ENCODE peak calls at places on chromosomes 1 and 21, in six cellular contexts. L is cardiac muscle cell, T is HFF-Myc, A is brain microvascular endothelial cell, O is upper lobe of right lung, E is pancreas. J is an unnamed sample.

GRCh38 chr1:232684331-232685105 is 54.6 kb upstream of the SIPA1L2 start:
- DNase-seq in L (no peak), A (peak), E (no peak), O (no peak), T (no peak), J (no peak)

GRCh38 chr1:245579881-245580280 is 425.1 kb downstream of the KIF26B start:
- DNase-seq in A (no peak), O (peak), T (no peak), L (no peak), E (no peak), J (no peak)

GRCh38 chr1:1779691-1780597 is 1.7 kb upstream of the NADK start:
- DNase-seq in E (no peak), O (peak), A (no peak), L (no peak), T (no peak), J (no peak)

GRCh38 chr1:38613996-38614395 is 245.6 kb downstream of the RRAGC start:
- DNase-seq in O (no peak), L (no peak), T (no peak), A (no peak), E (no peak), J (no peak)

GRCh38 chr1:204366759-204367158 is 7.0 kb upstream of the PLEKHA6 start:
- DNase-seq in O (no peak), T (no peak), A (no peak), L (peak), E (no peak), J (no peak)

GRCh38 chr1:18149113-18149641 is 41.6 kb downstream of the IGSF21 start:
- DNase-seq in E (no peak), A (no peak), L (no peak), T (no peak), O (no peak), J (no peak)

GRCh38 chr1:11301593-11301992 is 28.6 kb downstream of the UBIAD1 start:
- DNase-seq in O (no peak), E (no peak), A (no peak), T (no peak), L (no peak), J (no peak)

GRCh38 chr1:9449976-9450696 is 89.1 kb upstream of the SLC25A33 start:
- DNase-seq in E (no peak), T (no peak), O (no peak), A (no peak), L (no peak), J (no peak)

GRCh38 chr1:39727932-39728317 is 10.8 kb upstream of the PPIE start:
- DNase-seq in E (no peak), L (no peak), O (no peak), T (no peak), A (no peak), J (no peak)

GRCh38 chr1:102466487-102466886 is 469.8 kb upstream of the OLFM3 start:
- DNase-seq in O (no peak), E (no peak), L (no peak), T (no peak), A (no peak), J (no peak)

GRCh38 chr1:56452027-56453011 is 127.0 kb downstream of the PLPP3 start:
- DNase-seq in A (no peak), O (no peak), T (no peak), L (no peak), E (peak), J (no peak)

GRCh38 chr1:232629250-232630046 is 485 bp downstream of the SIPA1L2 start:
- DNase-seq in O (peak), T (no peak), A (no peak), L (peak), E (peak), J (no peak)

GRCh38 chr1:205748398-205749093 is 1.4 kb downstream of the NUCKS1 start:
- DNase-seq in O (no peak), T (no peak), L (peak), A (peak), E (peak), J (no peak)

GRCh38 chr21:25396135-25396711 is 211.1 kb downstream of the MRPL39 start:
- DNase-seq in L (no peak), E (no peak), T (no peak), O (no peak), A (no peak), J (no peak)

GRCh38 chr1:27097484-27097917 is 57.4 kb downstream of the SLC9A1 start:
- DNase-seq in T (no peak), L (peak), E (peak), O (peak), A (peak), J (no peak)

GRCh38 chr21:34509151-34509550 is 2.9 kb downstream of the KCNE1 start:
- DNase-seq in T (no peak), O (no peak), L (no peak), A (no peak), E (no peak), J (no peak)

GRCh38 chr21:25369524-25370300 is 237.6 kb downstream of the MRPL39 start:
- DNase-seq in A (no peak), T (no peak), E (no peak), L (no peak), O (no peak), J (peak)

GRCh38 chr21:28148400-28149064 is 844.1 kb downstream of the LTN1 start:
- DNase-seq in T (no peak), E (peak), L (no peak), A (no peak), O (no peak), J (no peak)

GRCh38 chr1:45574105-45574626 is 9.7 kb upstream of the NASP start:
- DNase-seq in T (no peak), E (no peak), A (no peak), L (no peak), O (no peak), J (no peak)

GRCh38 chr1:111956155-111956817 is 33.2 kb downstream of the KCND3 start:
- DNase-seq in T (no peak), A (no peak), L (no peak), O (no peak), E (peak), J (no peak)

GRCh38 chr1:91876751-91877573 is 9.0 kb downstream of the TGFBR3 start:
- DNase-seq in O (no peak), L (no peak), E (no peak), A (no peak), T (no peak), J (no peak)

GRCh38 chr1:228083871-228084278 is 1.4 kb downstream of the ARF1 start:
- DNase-seq in E (no peak), O (peak), L (no peak), A (no peak), T (no peak), J (no peak)

GRCh38 chr1:16143566-16144324 is 12.1 kb downstream of the EPHA2 start:
- DNase-seq in L (peak), T (no peak), E (peak), O (peak), A (no peak), J (no peak)

GRCh38 chr1:231625975-231626534 is 535 bp upstream of the DISC1 start:
- DNase-seq in O (no peak), L (no peak), E (no peak), A (no peak), T (no peak), J (no peak)

GRCh38 chr1:52119722-52120121 is 22.2 kb upstream of the ZFYVE9 start:
- DNase-seq in O (no peak), E (no peak), L (no peak), T (no peak), A (no peak), J (no peak)

DNA sequence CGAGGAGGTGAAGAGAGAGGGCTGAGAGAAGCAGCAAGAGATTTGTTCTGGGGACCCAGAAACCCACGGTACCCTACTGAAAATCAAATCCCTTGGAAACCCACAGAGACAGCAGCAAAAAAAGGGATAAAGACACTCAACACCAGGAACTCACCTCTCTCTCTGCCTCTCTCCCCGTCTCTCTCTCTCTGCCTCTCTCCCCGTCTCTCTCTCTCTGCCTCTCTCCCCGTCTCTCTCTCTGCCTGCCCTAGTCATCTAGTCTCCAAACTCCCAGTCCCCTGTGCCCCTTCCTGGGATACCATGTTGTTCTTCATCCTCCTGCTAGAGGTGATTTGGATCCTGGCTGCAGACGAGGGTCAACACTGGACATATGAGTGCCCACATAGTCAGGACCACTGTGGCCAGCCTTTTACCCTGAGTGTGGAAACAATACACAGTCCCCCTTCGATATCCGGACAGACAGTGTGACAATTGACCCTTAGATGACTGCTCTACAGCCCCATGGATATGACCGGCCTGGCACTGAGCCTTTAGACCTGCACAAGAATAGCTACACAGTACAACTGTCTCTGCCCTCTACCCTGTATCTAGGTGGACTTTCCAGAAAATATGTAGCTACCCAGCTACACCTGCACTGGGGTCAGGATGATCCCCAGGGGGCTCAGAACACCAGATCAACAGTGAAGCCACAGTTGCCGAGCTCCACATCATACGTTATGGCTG is 9.8 kb upstream of the ALDH9A1 start:
- DNase-seq in E (no peak), A (no peak), L (no peak), T (no peak), O (no peak), J (no peak)
- TF ChIP-seq CTCF in E (no peak), A (no peak), L (no peak), T (no peak), O (no peak), J (no peak)

GRCh38 chr21:42083361-42083690 is 12.2 kb downstream of the UMODL1 start:
- DNase-seq in A (no peak), L (no peak), O (no peak), T (no peak), E (no peak), J (no peak)
- H3K4me3 ChIP-seq in A (no peak), L (no peak), O (no peak), T (no peak), E (no peak), J (no peak)

GRCh38 chr21:39525601-39526000 is 73.8 kb downstream of the SH3BGR start:
- DNase-seq in A (no peak), L (no peak), E (no peak), T (no peak), O (no peak), J (no peak)

GRCh38 chr21:39523398-39523797 is 71.6 kb downstream of the SH3BGR start:
- DNase-seq in A (no peak), L (no peak), E (peak), T (no peak), O (no peak), J (no peak)

GRCh38 chr21:39525129-39525528 is 73.4 kb downstream of the SH3BGR start:
- DNase-seq in T (no peak), L (no peak), E (no peak), O (peak), A (no peak), J (no peak)

GRCh38 chr21:39527067-39527595 is 75.4 kb downstream of the SH3BGR start:
- DNase-seq in A (no peak), O (no peak), E (no peak), L (no peak), T (no peak), J (no peak)

DNA sequence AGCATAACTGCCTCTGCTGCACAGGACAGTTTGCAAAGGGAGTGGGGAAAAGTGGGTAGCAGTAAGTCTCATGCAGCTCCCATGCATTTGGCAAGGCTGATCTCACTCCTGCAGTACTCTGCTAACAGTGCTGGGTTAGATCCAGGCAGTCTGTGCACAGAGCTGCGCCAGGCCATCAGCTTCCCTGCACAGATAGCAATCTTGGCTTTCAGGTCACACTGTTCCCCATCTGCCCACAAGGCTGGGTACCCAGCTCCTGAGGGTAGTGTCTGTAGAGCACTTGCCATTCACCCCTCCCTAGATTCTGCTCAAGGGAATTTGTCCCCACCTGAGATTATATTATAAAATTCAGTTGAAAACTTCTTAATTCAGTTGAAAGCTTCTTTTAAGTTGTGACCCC is 72.2 kb downstream of the SH3BGR start:
- DNase-seq in O (no peak), T (no peak), A (no peak), E (no peak), L (no peak), J (no peak)
- TF ChIP-seq CTCF in O (no peak), T (no peak), A (no peak), E (no peak), L (no peak), J (no peak)

GRCh38 chr1:6208723-6209660 is 3.1 kb downstream of the RNF207 start:
- DNase-seq in L (peak), A (no peak), T (no peak), O (peak), E (peak), J (no peak)

GRCh38 chr1:6211731-6212130 is 5.8 kb downstream of the RNF207 start:
- DNase-seq in T (no peak), O (no peak), L (no peak), E (no peak), A (no peak), J (no peak)

GRCh38 chr1:6207921-6208320 is 2.0 kb downstream of the RNF207 start:
- DNase-seq in T (no peak), L (no peak), E (no peak), O (no peak), A (no peak), J (no peak)

GRCh38 chr1:6210606-6211355 is 4.9 kb downstream of the RNF207 start:
- DNase-seq in A (no peak), L (no peak), O (no peak), T (no peak), E (no peak), J (no peak)

GRCh38 chr1:6209661-6210605 is 4.0 kb downstream of the RNF207 start:
- DNase-seq in T (no peak), O (no peak), E (no peak), L (no peak), A (no peak), J (no peak)
- H3K4me3 ChIP-seq in T (peak), O (peak), E (no peak), L (peak), A (peak), J (no peak)

GRCh38 chr1:177571076-177571475 is 398.8 kb downstream of the SEC16B start:
- DNase-seq in O (no peak), T (no peak), A (no peak), E (no peak), L (no peak), J (no peak)

GRCh38 chr1:177569476-177569875 is 398.7 kb downstream of the BRINP2 start:
- DNase-seq in A (peak), E (no peak), T (no peak), L (no peak), O (no peak), J (no peak)

GRCh38 chr1:177566495-177566894 is 395.7 kb downstream of the BRINP2 start:
- DNase-seq in L (no peak), A (no peak), E (no peak), T (no peak), O (no peak), J (no peak)

GRCh38 chr1:177568702-177569101 is 397.9 kb downstream of the BRINP2 start:
- DNase-seq in O (no peak), T (no peak), E (no peak), A (no peak), L (no peak), J (no peak)

DNA sequence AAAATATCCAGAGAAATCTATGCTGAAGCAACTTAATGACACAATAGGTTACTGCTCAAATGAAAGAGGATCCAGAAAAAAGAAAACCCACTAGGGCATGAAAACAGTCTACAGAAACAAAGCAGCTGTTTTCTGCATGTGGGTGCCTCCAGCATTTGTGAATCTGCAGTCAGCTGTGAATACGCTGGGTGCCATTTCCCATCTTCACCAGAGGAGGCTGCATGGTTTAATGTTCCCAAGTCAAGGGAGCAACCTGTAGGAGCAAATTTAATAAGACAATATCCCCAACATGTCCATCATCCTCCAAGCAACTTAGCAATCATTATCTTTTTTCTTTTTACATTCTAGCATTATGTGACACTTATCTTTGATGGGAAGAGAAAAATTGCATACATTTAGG is 396.6 kb downstream of the BRINP2 start:
- DNase-seq in T (no peak), E (no peak), O (no peak), A (no peak), L (no peak), J (no peak)
- TF ChIP-seq CTCF in T (peak), E (no peak), O (peak), A (peak), L (peak), J (peak)

GRCh38 chr1:151838491-151839412 is 868 bp downstream of the C2CD4D start:
- DNase-seq in T (no peak), O (peak), L (peak), E (no peak), A (no peak), J (no peak)

GRCh38 chr1:151841141-151841540 is 1.5 kb upstream of the C2CD4D start:
- DNase-seq in T (peak), L (no peak), O (no peak), E (no peak), A (peak), J (no peak)

GRCh38 chr1:151837841-151838490 is 1.7 kb downstream of the C2CD4D start:
- DNase-seq in T (no peak), A (no peak), O (peak), L (peak), E (no peak), J (no peak)

GRCh38 chr1:151839457-151840409 is at the start of gene C2CD4D:
- DNase-seq in E (peak), L (peak), O (peak), T (no peak), A (no peak), J (no peak)

GRCh38 chr1:151840421-151840820 is 801 bp upstream of the C2CD4D start:
- DNase-seq in L (no peak), A (no peak), E (no peak), O (peak), T (no peak), J (no peak)
- H3K4me3 ChIP-seq in L (no peak), A (no peak), E (peak), O (peak), T (no peak), J (no peak)